ENCODE peak calls at places on chromosomes 5 and 9, in six cellular contexts. M is GM12878, C is K562, X is H1, U is HepG2, V is GM12892. P is an unnamed sample.

GRCh38 chr5:435156-435790 is 7.7 kb upstream of the EXOC3 start:
- DNase-seq in M (no peak), C (no peak), X (no peak), U (no peak), V (no peak), P (no peak)

GRCh38 chr5:151745071-151745705 is 13.2 kb downstream of the ATOX1 start:
- DNase-seq in M (peak; percentile 71), C (no peak), X (no peak), U (no peak), V (no peak), P (no peak)

GRCh38 chr5:114782869-114783268 is 386.8 kb downstream of the TRIM36 start:
- DNase-seq in M (no peak), C (no peak), X (no peak), U (no peak), V (no peak), P (no peak)

GRCh38 chr9:35748858-35749514 is at the start of the genes GBA2 and RGP1:
- DNase-seq in M (no peak), C (peak; percentile 82), X (no peak), U (peak; percentile 77), V (peak; percentile 79), P (peak; percentile 81)

GRCh38 chr5:34041247-34041972 is 1.6 kb downstream of the C1QTNF3 start:
- DNase-seq in M (no peak), C (no peak), X (no peak), U (no peak), V (no peak), P (no peak)

GRCh38 chr5:10974850-10975249 is 213.8 kb upstream of the DAP start:
- DNase-seq in M (no peak), C (no peak), X (no peak), U (peak; percentile 77), V (no peak), P (no peak)

GRCh38 chr5:170746952-170747340 is 36.6 kb upstream of the GABRP start:
- DNase-seq in M (no peak), C (no peak), X (no peak), U (no peak), V (no peak), P (no peak)

GRCh38 chr5:73558950-73559349 is 6.5 kb downstream of the ANKRA2 start:
- DNase-seq in M (no peak), C (no peak), X (no peak), U (peak; percentile 36), V (no peak), P (no peak)

GRCh38 chr9:129995409-129996160 is 47.4 kb downstream of the FNBP1 start:
- DNase-seq in M (no peak), C (peak; percentile 68), X (no peak), U (no peak), V (no peak), P (no peak)

GRCh38 chr9:17793713-17794622 is 215.1 kb downstream of the SH3GL2 start:
- DNase-seq in M (no peak), C (peak; percentile 40), X (no peak), U (peak; percentile 27), V (no peak), P (no peak)

GRCh38 chr5:50318220-50318619 is 122.9 kb downstream of the EMB start:
- DNase-seq in M (no peak), C (no peak), X (no peak), U (no peak), V (no peak), P (no peak)

GRCh38 chr5:53041071-53041692 is 52.0 kb downstream of the ITGA2 start:
- DNase-seq in M (peak; percentile 21), C (no peak), X (no peak), U (no peak), V (no peak), P (peak; percentile 5)

GRCh38 chr5:136192526-136193395 is at the start of gene SMIM32:
- DNase-seq in M (no peak), C (no peak), X (no peak), U (peak; percentile 24), V (no peak), P (no peak)

GRCh38 chr9:113955076-113955752 is 79.1 kb downstream of the ZNF618 start:
- DNase-seq in M (no peak), C (no peak), X (no peak), U (no peak), V (no peak), P (no peak)

GRCh38 chr9:128124873-128125574 is 2.5 kb downstream of the PTGES2 start:
- DNase-seq in M (peak; percentile 35), C (peak; percentile 85), X (peak; percentile 66), U (peak; percentile 57), V (no peak), P (no peak)

GRCh38 chr9:128125575-128126354 is 1.8 kb downstream of the PTGES2 start:
- DNase-seq in M (no peak), C (no peak), X (no peak), U (no peak), V (no peak), P (no peak)

GRCh38 chr9:128128836-128129590 is 1.5 kb upstream of the PTGES2 start:
- DNase-seq in M (no peak), C (no peak), X (no peak), U (no peak), V (no peak), P (no peak)

GRCh38 chr9:128127568-128127989 is at the start of gene PTGES2:
- DNase-seq in M (no peak), C (peak; percentile 92), X (no peak), U (peak; percentile 68), V (peak; percentile 69), P (peak; percentile 71)

DNA sequence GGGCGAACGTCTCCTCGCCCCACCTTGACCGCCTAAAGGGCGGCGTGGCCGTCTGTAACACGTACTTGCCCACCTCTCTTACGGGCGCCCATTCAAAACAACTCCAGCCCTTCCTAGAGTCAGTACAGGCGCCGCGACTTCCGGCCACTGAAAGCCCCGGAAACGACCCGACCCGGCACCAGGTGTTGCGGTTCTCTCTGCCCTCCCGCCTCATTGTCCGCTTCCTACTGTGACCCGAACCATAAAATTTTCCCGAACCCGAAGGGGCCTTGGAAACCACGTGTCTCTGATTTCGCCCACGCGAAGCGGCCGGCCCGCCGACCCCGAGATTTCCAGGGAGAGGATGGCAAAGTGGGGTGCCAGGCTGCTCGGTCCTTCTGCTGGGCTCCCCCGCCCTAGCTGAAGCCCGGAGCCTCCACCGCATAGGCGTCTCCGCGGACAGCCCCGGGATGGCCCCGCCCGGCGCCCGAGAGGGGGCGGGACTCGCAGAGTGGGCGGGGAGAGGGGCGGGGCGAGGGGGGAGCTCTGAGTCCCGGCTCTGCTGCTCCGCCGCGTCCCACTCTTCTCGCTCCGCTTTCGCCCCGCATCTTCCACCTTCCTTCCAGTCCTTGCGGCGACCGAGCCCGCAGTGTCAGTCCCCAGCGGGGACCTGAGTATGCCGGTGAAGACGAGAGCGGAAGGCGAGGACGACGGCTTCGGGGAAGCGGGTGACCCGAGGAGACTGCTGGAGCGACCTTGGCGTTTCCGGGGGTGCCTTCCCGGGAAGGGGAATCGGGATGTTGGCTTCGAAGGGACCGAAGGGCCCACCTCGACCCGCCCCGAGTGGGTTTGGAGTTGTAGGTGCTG is 684 bp upstream of the PTGES2 start:
- DNase-seq in M (peak; percentile 68), C (peak; percentile 93), X (no peak), U (peak; percentile 88), V (peak; percentile 73), P (peak; percentile 73)
- TF ChIP-seq POLR2A in M (peak; percentile 46), C (peak; percentile 71), X (no peak), U (peak; percentile 47), V (no peak), P (no peak)

DNA sequence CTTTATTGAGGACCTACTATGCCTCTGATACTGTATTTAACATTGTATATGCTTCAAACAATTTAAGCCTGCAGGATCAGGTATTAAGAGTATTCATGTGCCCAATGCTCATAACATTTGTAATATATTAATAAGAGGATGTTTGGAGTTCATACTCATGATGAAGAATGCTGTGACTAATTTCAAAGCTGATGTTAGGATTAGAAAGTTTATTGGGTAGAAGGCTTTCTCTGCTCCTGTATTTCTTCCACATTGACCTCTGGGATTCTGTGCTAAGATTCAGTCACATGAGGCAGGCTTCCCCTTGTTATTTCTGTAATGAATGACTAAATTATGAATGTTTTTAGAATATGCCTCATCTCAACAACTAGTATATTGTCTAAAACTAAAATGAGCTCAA is 456.4 kb downstream of the NFIB start:
- DNase-seq in M (no peak), C (no peak), X (no peak), U (no peak), V (no peak), P (no peak)
- TF ChIP-seq TAF1 in M (no peak), C (no peak), X (no peak), U (no peak), V (no peak), P (no peak)

DNA sequence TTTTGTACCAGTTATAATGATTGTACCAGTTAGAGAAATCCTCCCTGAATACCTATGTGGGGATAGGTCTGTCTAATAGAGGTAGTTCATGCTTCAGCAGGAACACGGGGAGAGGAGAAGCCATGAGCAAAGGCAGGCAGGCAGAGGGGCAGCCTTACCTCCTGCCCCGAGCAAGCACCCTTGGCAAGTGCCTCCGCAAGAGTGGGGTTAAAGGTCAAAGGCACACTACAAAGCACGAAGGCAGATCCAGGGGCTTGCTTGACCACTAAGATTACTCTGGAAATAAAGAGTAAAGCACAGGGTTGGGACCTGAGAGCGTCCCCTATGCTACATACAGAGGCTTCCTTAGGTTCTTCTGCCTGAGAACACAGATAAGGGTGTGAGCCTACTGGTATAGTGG is 100.9 kb downstream of the SEMA6A start:
- DNase-seq in M (no peak), C (no peak), X (no peak), U (no peak), V (no peak), P (no peak)
- TF ChIP-seq POLR2AphosphoS5 in M (no peak), C (no peak), X (no peak), U (no peak), V (no peak), P (no peak)

DNA sequence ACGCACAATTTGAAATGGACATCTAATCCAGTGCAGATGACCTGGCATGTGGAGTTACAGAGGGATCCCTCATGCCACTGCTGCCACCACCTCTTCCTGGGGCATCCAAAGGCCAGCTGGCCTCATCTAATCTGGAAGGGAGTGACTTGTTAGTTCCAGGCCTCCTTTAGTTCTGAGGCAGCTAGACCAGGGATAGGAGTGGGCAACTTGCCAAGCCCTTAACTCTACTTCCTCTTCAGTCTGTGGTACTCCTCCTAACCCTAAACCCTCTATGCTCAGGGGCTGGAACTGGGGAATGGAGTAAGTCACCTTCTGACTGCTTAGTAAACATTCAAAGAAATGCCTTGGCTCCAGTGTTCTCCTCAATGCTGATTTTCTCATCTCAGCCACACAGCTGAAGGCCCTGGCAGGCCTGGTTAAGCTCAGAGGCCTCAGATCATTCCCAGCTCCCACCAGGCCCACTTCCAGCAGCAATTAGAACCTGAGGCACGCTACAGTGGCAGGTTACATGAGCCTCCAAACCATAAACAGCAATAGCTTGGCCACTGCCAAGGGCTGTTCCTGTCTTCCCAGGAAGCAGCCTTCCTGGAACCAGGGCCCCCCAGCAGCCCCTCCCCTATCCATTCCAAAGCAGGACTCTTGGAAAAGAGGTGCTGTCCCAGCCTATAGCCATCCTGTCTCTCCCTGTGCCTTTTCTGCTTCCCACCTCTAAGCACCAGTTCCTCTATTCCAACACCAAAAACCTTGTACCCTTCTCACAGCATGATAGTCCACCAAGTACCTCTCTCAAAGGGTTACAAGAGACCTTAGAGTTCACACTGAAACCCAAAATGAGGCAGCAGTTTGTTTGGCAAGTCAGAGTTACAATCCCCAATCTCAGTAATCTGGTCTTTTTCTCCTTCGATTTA is 2.0 kb downstream of the EIF4EBP3 start:
- DNase-seq in M (no peak), C (peak; percentile 82), X (no peak), U (no peak), V (no peak), P (no peak)
- TF ChIP-seq POLR2A in M (peak; percentile 39), C (peak; percentile 46), X (no peak), U (no peak), V (peak; percentile 55), P (peak; percentile 47)

DNA sequence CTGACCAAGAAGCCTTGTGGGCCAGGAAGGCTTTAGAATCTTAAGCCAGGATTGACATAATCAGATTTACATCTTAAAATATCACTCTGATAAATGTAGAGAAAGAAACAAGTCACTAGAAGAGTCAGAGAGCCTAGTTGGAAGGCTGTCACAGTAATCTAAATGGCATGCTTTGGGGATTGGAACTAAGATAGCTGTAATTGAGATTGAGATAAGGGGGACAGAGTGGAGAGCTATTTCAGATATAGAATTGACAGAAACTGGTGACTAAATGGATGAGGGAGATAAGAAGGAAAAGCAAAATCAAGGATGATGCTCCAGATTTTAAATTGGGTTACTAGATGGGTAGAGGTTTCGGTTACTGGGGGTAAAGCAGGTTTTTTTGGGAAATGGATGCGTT is 100.5 kb downstream of the XRCC4 start:
- DNase-seq in M (no peak), C (no peak), X (no peak), U (no peak), V (no peak), P (no peak)
- TF ChIP-seq TAF1 in M (no peak), C (no peak), X (no peak), U (no peak), V (no peak), P (no peak)